ENCODE peak calls at places on chromosomes 11 and 22, in four cellular contexts. P is tibial artery, A is NB4, O is aorta. X is an unnamed sample.

GRCh38 chr11:95917188-95918036 is 6.5 kb downstream of the MTMR2 start:
- DNase-seq in P (no peak), A (no peak), O (no peak), X (no peak)

GRCh38 chr11:75051043-75051442 is 45.6 kb downstream of the OR2AT4 start:
- DNase-seq in P (no peak), A (peak; percentile 30), O (no peak), X (no peak)

GRCh38 chr11:96023311-96023710 is 99.4 kb upstream of the MTMR2 start:
- DNase-seq in P (no peak), A (no peak), O (no peak), X (no peak)

GRCh38 chr11:66639066-66639813 is 737 bp downstream of the RBM4 start:
- DNase-seq in P (no peak), A (peak; percentile 49), O (peak; percentile 78), X (no peak)

GRCh38 chr11:10599388-10600175 is 31.1 kb upstream of the LYVE1 start:
- DNase-seq in P (no peak), A (no peak), O (no peak), X (no peak)

GRCh38 chr11:91947215-91947614 is 277.4 kb upstream of the FAT3 start:
- DNase-seq in P (peak; percentile 65), A (no peak), O (no peak), X (no peak)

GRCh38 chr22:33780761-33781160 is 139.5 kb downstream of the LARGE1 start:
- DNase-seq in P (no peak), A (no peak), O (no peak), X (no peak)

GRCh38 chr22:37581534-37581933 is 1.6 kb upstream of the LGALS2 start:
- DNase-seq in P (no peak), A (peak; percentile 39), O (peak; percentile 87), X (peak; percentile 95)

GRCh38 chr11:114191893-114192292 is 104.3 kb upstream of the NNMT start:
- DNase-seq in P (no peak), A (no peak), O (no peak), X (no peak)

GRCh38 chr22:46795140-46795539 is 32.7 kb downstream of the TBC1D22A start:
- DNase-seq in P (peak; percentile 56), A (no peak), O (peak; percentile 68), X (no peak)

GRCh38 chr11:126307706-126308105 is 3.8 kb downstream of the DCPS start:
- DNase-seq in P (no peak), A (peak; percentile 90), O (no peak), X (no peak)

GRCh38 chr22:45597460-45598192 is 74.0 kb upstream of the ATXN10 start:
- DNase-seq in P (no peak), A (peak; percentile 80), O (peak; percentile 63), X (peak; percentile 48)

GRCh38 chr11:86477495-86478155 is 102.9 kb downstream of the CCDC81 start:
- DNase-seq in P (no peak), A (no peak), O (no peak), X (no peak)

GRCh38 chr11:62013266-62014157 is 46.1 kb upstream of the FTH1 start:
- DNase-seq in P (peak; percentile 54), A (no peak), O (no peak), X (no peak)

GRCh38 chr11:126990716-126991480 is 9.7 kb downstream of the KIRREL3 start:
- DNase-seq in P (no peak), A (no peak), O (no peak), X (no peak)

GRCh38 chr11:130427049-130427388 is 1.4 kb downstream of the ADAMTS8 start:
- DNase-seq in P (no peak), A (no peak), O (no peak), X (no peak)

GRCh38 chr11:11782532-11783110 is 59.2 kb upstream of the USP47 start:
- DNase-seq in P (no peak), A (no peak), O (no peak), X (peak; percentile 90)

GRCh38 chr11:10379022-10379421 is 74.1 kb downstream of the ADM start:
- DNase-seq in P (no peak), A (peak; percentile 36), O (no peak), X (no peak)

DNA sequence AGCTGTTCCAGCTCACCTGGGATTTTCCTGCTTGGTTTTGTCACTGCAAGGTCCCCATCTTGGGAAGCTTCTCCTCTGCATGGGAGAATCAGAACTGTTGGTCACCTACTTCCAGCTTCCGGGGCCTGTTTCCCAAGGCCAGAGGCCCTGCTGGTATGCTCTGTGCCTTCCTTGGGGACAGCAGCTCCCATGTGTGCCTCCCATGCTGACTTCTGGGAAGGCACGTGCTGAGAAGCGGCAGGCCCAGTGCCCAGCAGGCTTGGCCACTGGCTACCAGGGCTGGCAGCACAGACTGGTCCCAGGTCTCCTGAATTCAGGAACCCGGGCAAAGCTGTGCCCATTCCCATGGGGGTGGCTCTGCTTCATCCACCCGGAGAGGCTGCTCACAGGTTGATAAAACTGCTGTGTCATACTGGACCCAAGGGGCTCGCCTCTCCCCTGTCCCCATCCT is 33.8 kb downstream of the MYEOV start:
- DNase-seq in P (peak; percentile 16), A (no peak), O (no peak), X (peak; percentile 8)
- H3K4me3 ChIP-seq in P (no peak overlapping the region), A (no peak overlapping the region), O (no peak overlapping the region), X (no peak overlapping the region)

GRCh38 chr11:132626446-132626845 is 905.9 kb downstream of the OPCML start:
- DNase-seq in P (no peak), A (no peak), O (no peak), X (no peak)
- H3K4me3 ChIP-seq in P (no peak overlapping the region), A (no peak overlapping the region), O (no peak overlapping the region), X (no peak overlapping the region)

DNA sequence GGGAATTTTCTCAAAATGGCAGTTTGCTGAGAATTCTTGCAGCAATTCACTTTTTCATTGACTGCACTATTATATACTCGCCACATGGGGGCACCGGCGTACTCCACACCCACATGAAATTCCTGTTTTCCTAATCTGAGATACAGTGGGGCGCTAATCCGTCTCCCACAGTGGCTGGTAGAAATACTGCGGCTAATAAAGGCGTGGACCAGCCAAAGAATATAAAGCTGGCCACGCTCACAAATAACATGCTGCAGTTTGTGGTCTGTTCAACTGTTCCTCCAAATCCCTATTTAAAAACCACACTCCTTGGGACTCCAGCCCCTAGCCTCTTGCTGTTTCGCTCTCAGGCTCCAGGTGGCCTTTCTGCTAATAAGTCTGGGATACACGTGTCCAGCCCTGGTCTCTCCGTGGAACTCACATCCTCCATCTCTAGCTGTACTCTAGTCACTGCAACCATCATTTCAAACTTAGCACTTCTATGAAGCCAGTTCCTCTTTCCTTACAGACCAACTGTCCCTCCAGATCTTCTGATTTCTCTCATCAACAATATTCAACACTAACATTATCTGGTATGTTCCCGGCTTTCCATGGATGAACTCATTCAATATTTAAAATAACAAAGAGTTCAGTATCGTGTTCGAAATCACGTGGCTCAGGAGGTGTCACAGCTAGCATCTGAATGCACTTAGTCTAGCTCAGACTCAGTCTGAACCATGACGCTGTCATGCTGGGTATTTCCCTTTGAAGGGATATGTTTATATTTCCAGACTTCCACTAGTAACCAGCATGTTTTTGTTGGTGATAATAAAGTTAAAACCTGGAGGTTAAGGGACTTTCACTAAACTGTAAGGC is 22.0 kb downstream of the TBRG1 start:
- DNase-seq in P (peak; percentile 77), A (peak; percentile 67), O (peak; percentile 79), X (peak; percentile 57)
- H3K4me3 ChIP-seq in P (peak overlapping the region; percentile 24), A (no peak overlapping the region), O (peak overlapping the region; percentile 58), X (peak overlapping the region; percentile 19)

GRCh38 chr11:112160452-112160851 is 3.4 kb downstream of the IL18 start:
- DNase-seq in P (no peak), A (no peak), O (no peak), X (no peak)
- H3K4me3 ChIP-seq in P (no peak overlapping the region), A (no peak overlapping the region), O (no peak overlapping the region), X (no peak overlapping the region)

GRCh38 chr22:44330188-44330726 is 17.5 kb upstream of the SHISAL1 start:
- DNase-seq in P (no peak), A (peak; percentile 39), O (no peak), X (no peak)
- H3K4me3 ChIP-seq in P (no peak overlapping the region), A (no peak overlapping the region), O (no peak overlapping the region), X (peak overlapping the region; percentile 44)

X was measured in stomach.